ENCODE peak calls at places on chromosome 21, in four cellular contexts. One of them, this sample, is unnamed.

GRCh38 chr21:32545948-32546441 is 39.3 kb downstream of the TCP10L start:
- DNase-seq in HepG2: no peak
- DNase-seq in K562: peak; percentile 55
- DNase-seq in GM12878: no peak
- DNase-seq in this sample: no peak

GRCh38 chr21:36860736-36861594 is 105.5 kb downstream of the HLCS start:
- DNase-seq in HepG2: peak; percentile 72
- DNase-seq in K562: peak; percentile 27
- DNase-seq in GM12878: no peak
- DNase-seq in this sample: peak; percentile 72

GRCh38 chr21:39373634-39374033 is 24.7 kb upstream of the HMGN1 start:
- DNase-seq in HepG2: peak; percentile 62
- DNase-seq in K562: peak; percentile 29
- DNase-seq in GM12878: no peak
- DNase-seq in this sample: no peak

GRCh38 chr21:36980280-36981048 is 14.0 kb upstream of the HLCS start:
- DNase-seq in HepG2: no peak
- DNase-seq in K562: no peak
- DNase-seq in GM12878: no peak
- DNase-seq in this sample: no peak

GRCh38 chr21:37582613-37583012 is 216.0 kb downstream of the DYRK1A start:
- DNase-seq in HepG2: peak; percentile 57
- DNase-seq in K562: peak; percentile 43
- DNase-seq in GM12878: no peak
- DNase-seq in this sample: peak; percentile 33

GRCh38 chr21:35940074-35940927 is 120.0 kb downstream of the SETD4 start:
- DNase-seq in HepG2: peak; percentile 45
- DNase-seq in K562: peak; percentile 17
- DNase-seq in GM12878: no peak
- DNase-seq in this sample: peak; percentile 24

GRCh38 chr21:21148009-21148408 is 149.8 kb downstream of the NCAM2 start:
- DNase-seq in HepG2: no peak
- DNase-seq in K562: no peak
- DNase-seq in GM12878: no peak
- DNase-seq in this sample: no peak

GRCh38 chr21:13937236-13937635 is 273.5 kb downstream of the LIPI start:
- DNase-seq in HepG2: no peak
- DNase-seq in K562: no peak
- DNase-seq in GM12878: no peak
- DNase-seq in this sample: no peak

GRCh38 chr21:35614412-35614901 is 445.9 kb downstream of the SETD4 start:
- DNase-seq in HepG2: no peak
- DNase-seq in K562: no peak
- DNase-seq in GM12878: no peak
- DNase-seq in this sample: no peak

GRCh38 chr21:14554948-14555347 is 8.8 kb upstream of the SAMSN1 start:
- DNase-seq in HepG2: no peak
- DNase-seq in K562: no peak
- DNase-seq in GM12878: no peak
- DNase-seq in this sample: no peak

GRCh38 chr21:25809013-25809412 is 74.2 kb downstream of the GABPA start:
- DNase-seq in HepG2: no peak
- DNase-seq in K562: no peak
- DNase-seq in GM12878: no peak
- DNase-seq in this sample: no peak

GRCh38 chr21:38910390-38911008 is 104.8 kb downstream of the ETS2 start:
- DNase-seq in HepG2: no peak
- DNase-seq in K562: no peak
- DNase-seq in GM12878: no peak
- DNase-seq in this sample: no peak

GRCh38 chr21:25557170-25557569 is 50.1 kb downstream of the MRPL39 start:
- DNase-seq in HepG2: peak; percentile 26
- DNase-seq in K562: no peak
- DNase-seq in GM12878: no peak
- DNase-seq in this sample: no peak

GRCh38 chr21:29124645-29125044 is 5.8 kb upstream of the MAP3K7CL start:
- DNase-seq in HepG2: no peak
- DNase-seq in K562: no peak
- DNase-seq in GM12878: no peak
- DNase-seq in this sample: no peak

GRCh38 chr21:36990508-36991205 is 15.8 kb upstream of the RIPPLY3 start:
- DNase-seq in HepG2: no peak
- DNase-seq in K562: no peak
- DNase-seq in GM12878: no peak
- DNase-seq in this sample: no peak

GRCh38 chr21:33976980-33977720 is 61.5 kb upstream of the ATP5PO start:
- DNase-seq in HepG2: peak; percentile 8
- DNase-seq in K562: no peak
- DNase-seq in GM12878: no peak
- DNase-seq in this sample: no peak

GRCh38 chr21:37605006-37605405 is 238.4 kb downstream of the DYRK1A start:
- DNase-seq in HepG2: no peak
- DNase-seq in K562: no peak
- DNase-seq in GM12878: no peak
- DNase-seq in this sample: no peak

GRCh38 chr21:36710729-36711048 is 11.8 kb downstream of the SIM2 start:
- DNase-seq in HepG2: no peak
- DNase-seq in K562: peak; percentile 52
- DNase-seq in GM12878: no peak
- DNase-seq in this sample: no peak

GRCh38 chr21:35578831-35579470 is 481.4 kb downstream of the SETD4 start:
- DNase-seq in HepG2: peak; percentile 14
- DNase-seq in K562: no peak
- DNase-seq in GM12878: no peak
- DNase-seq in this sample: no peak

GRCh38 chr21:33028759-33029511 is 3.2 kb downstream of the OLIG2 start:
- DNase-seq in HepG2: no peak
- DNase-seq in K562: no peak
- DNase-seq in GM12878: no peak
- DNase-seq in this sample: no peak

GRCh38 chr21:29196021-29196663 is 65.7 kb downstream of the MAP3K7CL start:
- DNase-seq in HepG2: peak; percentile 70
- DNase-seq in K562: peak; percentile 75
- DNase-seq in GM12878: peak; percentile 90
- DNase-seq in this sample: peak; percentile 89

GRCh38 chr21:44054710-44055109 is 42.6 kb downstream of the TRAPPC10 start:
- DNase-seq in HepG2: no peak
- DNase-seq in K562: no peak
- DNase-seq in GM12878: no peak
- DNase-seq in this sample: peak; percentile 10

GRCh38 chr21:25994758-25995163 is 175.8 kb downstream of the APP start:
- DNase-seq in HepG2: no peak
- DNase-seq in K562: no peak
- DNase-seq in GM12878: no peak
- DNase-seq in this sample: no peak

GRCh38 chr21:32806810-32807386 is 35.3 kb upstream of the PAXBP1 start:
- DNase-seq in HepG2: no peak
- DNase-seq in K562: no peak
- DNase-seq in GM12878: no peak
- DNase-seq in this sample: no peak

GRCh38 chr21:38699048-38699447 is 106.7 kb upstream of the ETS2 start:
- DNase-seq in HepG2: peak; percentile 19
- DNase-seq in K562: peak; percentile 24
- DNase-seq in GM12878: no peak
- DNase-seq in this sample: peak; percentile 3

GRCh38 chr21:28543975-28544374 is 448.7 kb downstream of the LTN1 start:
- DNase-seq in HepG2: no peak
- DNase-seq in K562: no peak
- DNase-seq in GM12878: no peak
- DNase-seq in this sample: no peak

GRCh38 chr21:33800753-33801423 is 114.7 kb downstream of the ATP5PO start:
- DNase-seq in HepG2: no peak
- DNase-seq in K562: no peak
- DNase-seq in GM12878: no peak
- DNase-seq in this sample: no peak

DNA sequence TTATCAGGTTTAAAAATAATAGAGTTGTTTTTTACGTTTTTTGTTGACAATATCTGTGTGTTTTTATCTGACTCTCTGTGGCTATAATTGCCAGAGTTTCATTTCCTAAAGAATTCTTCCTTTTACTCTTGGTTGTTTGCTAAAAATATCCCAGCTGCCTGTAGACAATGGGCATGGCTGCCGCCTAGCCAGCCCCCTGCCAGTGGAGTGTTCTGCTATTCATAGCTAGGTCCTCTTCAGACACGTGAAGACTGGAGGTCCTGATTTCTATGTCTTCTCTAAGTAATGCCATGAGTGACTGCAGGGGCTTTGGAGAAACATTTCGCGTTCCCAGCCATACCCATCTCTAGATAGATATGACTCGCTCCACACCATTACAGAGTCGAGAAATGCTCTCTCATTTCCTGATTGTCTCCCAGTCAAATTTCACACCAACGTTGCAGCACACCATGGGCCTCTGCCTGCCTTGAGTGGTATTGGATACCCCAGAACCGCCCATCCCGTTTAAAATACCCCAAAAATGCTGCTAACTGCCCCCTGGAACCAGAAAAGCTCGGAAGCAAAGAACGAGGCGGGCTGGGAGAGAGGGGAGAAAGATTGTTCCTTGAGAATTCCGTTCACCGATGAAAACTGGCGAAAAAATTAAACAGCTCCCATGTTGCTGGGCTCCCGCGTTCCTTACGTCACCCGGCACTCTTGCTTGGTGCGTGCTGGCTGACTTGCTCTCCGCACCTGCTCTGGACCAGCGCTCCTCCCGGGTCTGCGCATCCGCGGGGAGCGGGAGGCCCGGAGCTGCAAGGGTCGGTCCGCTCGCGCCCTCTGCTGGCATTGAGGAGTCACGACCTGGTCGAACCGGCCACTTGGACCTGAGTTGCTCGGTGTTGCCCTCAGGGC is 99.3 kb upstream of the BACE2 start:
- DNase-seq in HepG2: peak; percentile 50
- DNase-seq in K562: peak; percentile 84
- DNase-seq in GM12878: no peak
- DNase-seq in this sample: peak; percentile 36
- TF ChIP-seq POLR2AphosphoS2 in HepG2: no peak
- TF ChIP-seq POLR2AphosphoS2 in K562: no peak
- TF ChIP-seq POLR2AphosphoS2 in GM12878: no peak
- TF ChIP-seq POLR2AphosphoS2 in this sample: no peak

DNA sequence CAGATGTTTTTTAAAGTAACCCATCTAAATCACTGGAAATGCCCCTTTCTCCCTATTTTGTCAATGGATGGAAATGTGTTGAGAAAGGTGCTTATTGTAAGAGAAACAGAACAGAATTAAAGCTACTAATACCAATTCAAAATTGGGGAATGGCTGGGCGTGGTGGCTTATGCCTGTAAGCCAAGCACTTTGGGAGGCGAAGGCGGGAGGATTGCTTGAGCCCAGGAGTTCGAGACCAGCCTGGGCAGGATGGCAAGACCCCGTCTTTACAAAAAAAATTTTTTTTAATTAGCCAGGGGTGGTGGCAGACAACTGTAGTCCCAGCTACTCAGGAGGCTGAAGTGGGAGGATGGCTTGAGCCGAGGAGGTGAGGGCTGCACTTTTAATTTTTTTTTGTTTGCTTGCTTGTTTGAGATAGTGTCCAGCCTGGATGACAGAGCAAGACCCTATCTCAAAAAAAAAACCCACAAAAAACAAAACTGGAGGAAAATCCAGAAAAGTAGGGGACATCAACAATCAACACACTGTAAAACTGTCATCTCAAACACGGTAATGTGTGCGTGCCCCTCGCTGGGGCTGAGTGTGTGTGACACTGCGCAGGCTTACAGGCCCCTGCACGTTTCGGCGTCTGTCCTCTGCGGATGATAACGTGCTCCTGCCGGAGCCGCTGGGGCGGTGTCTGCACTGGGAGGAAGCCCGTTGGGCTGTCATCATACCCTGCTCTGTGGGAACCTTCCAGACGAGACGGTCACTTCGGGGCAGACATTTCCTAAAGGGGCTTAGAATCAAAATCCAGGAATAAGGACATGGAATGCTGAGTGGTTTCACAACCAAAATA is 11.6 kb upstream of the POFUT2 start:
- DNase-seq in HepG2: no peak
- DNase-seq in K562: peak; percentile 75
- DNase-seq in GM12878: no peak
- DNase-seq in this sample: no peak
- TF ChIP-seq JUNB in HepG2: no peak
- TF ChIP-seq JUNB in K562: no peak
- TF ChIP-seq JUNB in GM12878: no peak
- TF ChIP-seq JUNB in this sample: no peak

DNA sequence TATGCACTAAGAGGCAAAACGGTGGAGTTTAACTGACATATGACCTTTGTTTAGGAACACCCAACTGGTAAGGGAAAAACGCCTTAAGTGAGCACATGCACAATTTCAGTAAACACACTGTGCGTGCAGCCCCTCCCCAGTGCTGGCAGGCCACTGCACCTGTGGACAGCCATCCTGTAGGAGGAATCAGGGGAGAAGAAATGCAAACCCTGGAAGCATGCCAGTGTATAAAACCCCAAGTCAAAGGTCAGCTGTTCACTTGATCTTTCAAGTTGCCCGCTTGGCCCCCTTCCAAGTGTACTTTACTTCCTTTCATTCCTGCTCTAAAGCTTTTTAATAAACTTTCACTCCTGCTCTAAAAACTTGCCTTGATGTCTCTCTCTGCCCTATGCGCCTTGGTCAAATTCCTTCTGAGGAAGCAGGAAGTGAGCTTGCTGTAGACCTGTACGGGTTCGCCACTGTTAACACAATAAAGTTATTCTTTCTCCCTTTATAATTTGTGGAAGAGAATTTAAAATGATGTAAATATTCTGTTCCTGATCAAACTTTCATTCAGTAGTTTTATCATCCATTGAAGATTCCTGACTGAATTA is 31.8 kb downstream of the USP25 start:
- DNase-seq in HepG2: peak; percentile 59
- DNase-seq in K562: no peak
- DNase-seq in GM12878: no peak
- DNase-seq in this sample: no peak
- TF ChIP-seq POLR2AphosphoS2 in HepG2: no peak
- TF ChIP-seq POLR2AphosphoS2 in K562: no peak
- TF ChIP-seq POLR2AphosphoS2 in GM12878: no peak
- TF ChIP-seq POLR2AphosphoS2 in this sample: no peak

GRCh38 chr21:45880097-45881068 is 101.2 kb upstream of the COL6A1 start:
- DNase-seq in HepG2: peak; percentile 71
- DNase-seq in K562: peak; percentile 64
- DNase-seq in GM12878: no peak
- DNase-seq in this sample: peak; percentile 62
- TF ChIP-seq JUNB in HepG2: no peak
- TF ChIP-seq JUNB in K562: no peak
- TF ChIP-seq JUNB in GM12878: no peak
- TF ChIP-seq JUNB in this sample: no peak